ENCODE peak calls at places on chromosomes 11 and 22, in eight cellular contexts. One of them, this sample, is unnamed.

GRCh38 chr22:33756508-33756949 is 163.7 kb downstream of the LARGE1 start:
- DNase-seq in CD4-positive, alpha-beta memory T cell: no peak
- DNase-seq in neural progenitor cell: peak; percentile 77
- DNase-seq in spleen: no peak
- DNase-seq in upper lobe of right lung: no peak
- DNase-seq in MM.1S: no peak
- DNase-seq in naive thymus-derived CD4-positive, alpha-beta T cell: no peak
- DNase-seq in lower lobe of right lung: no peak
- DNase-seq in this sample: no peak

GRCh38 chr22:35477911-35478582 is 62.6 kb upstream of the RASD2 start:
- DNase-seq in CD4-positive, alpha-beta memory T cell: no peak
- DNase-seq in neural progenitor cell: no peak
- DNase-seq in spleen: no peak
- DNase-seq in upper lobe of right lung: no peak
- DNase-seq in MM.1S: no peak
- DNase-seq in naive thymus-derived CD4-positive, alpha-beta T cell: no peak
- DNase-seq in lower lobe of right lung: no peak
- DNase-seq in this sample: no peak

GRCh38 chr11:27239305-27239942 is 123.6 kb downstream of the CCDC34 start:
- DNase-seq in CD4-positive, alpha-beta memory T cell: no peak
- DNase-seq in neural progenitor cell: no peak
- DNase-seq in spleen: no peak
- DNase-seq in upper lobe of right lung: no peak
- DNase-seq in MM.1S: no peak
- DNase-seq in naive thymus-derived CD4-positive, alpha-beta T cell: no peak
- DNase-seq in lower lobe of right lung: no peak
- DNase-seq in this sample: no peak

GRCh38 chr11:86594746-86595145 is 77.7 kb downstream of the ME3 start:
- DNase-seq in CD4-positive, alpha-beta memory T cell: no peak
- DNase-seq in neural progenitor cell: peak; percentile 42
- DNase-seq in spleen: no peak
- DNase-seq in upper lobe of right lung: no peak
- DNase-seq in MM.1S: peak; percentile 33
- DNase-seq in naive thymus-derived CD4-positive, alpha-beta T cell: no peak
- DNase-seq in lower lobe of right lung: no peak
- DNase-seq in this sample: no peak

GRCh38 chr11:129386795-129387390 is 11.2 kb downstream of the BARX2 start:
- DNase-seq in CD4-positive, alpha-beta memory T cell: no peak
- DNase-seq in neural progenitor cell: no peak
- DNase-seq in spleen: no peak
- DNase-seq in upper lobe of right lung: no peak
- DNase-seq in MM.1S: no peak
- DNase-seq in naive thymus-derived CD4-positive, alpha-beta T cell: no peak
- DNase-seq in lower lobe of right lung: no peak
- DNase-seq in this sample: no peak

GRCh38 chr11:61870429-61871039 is 20.8 kb downstream of the FADS3 start:
- DNase-seq in CD4-positive, alpha-beta memory T cell: no peak
- DNase-seq in neural progenitor cell: no peak
- DNase-seq in spleen: no peak
- DNase-seq in upper lobe of right lung: no peak
- DNase-seq in MM.1S: no peak
- DNase-seq in naive thymus-derived CD4-positive, alpha-beta T cell: no peak
- DNase-seq in lower lobe of right lung: no peak
- DNase-seq in this sample: no peak

GRCh38 chr22:48372395-48372794 is 1455.3 kb downstream of the BRD1 start:
- DNase-seq in CD4-positive, alpha-beta memory T cell: no peak
- DNase-seq in neural progenitor cell: no peak
- DNase-seq in spleen: peak; percentile 51
- DNase-seq in upper lobe of right lung: no peak
- DNase-seq in MM.1S: no peak
- DNase-seq in naive thymus-derived CD4-positive, alpha-beta T cell: no peak
- DNase-seq in lower lobe of right lung: no peak
- DNase-seq in this sample: no peak

GRCh38 chr22:20238567-20239062 is 29.5 kb downstream of the RTN4R start:
- DNase-seq in CD4-positive, alpha-beta memory T cell: peak; percentile 40
- DNase-seq in neural progenitor cell: peak; percentile 85
- DNase-seq in spleen: peak; percentile 89
- DNase-seq in upper lobe of right lung: peak; percentile 84
- DNase-seq in MM.1S: peak; percentile 36
- DNase-seq in naive thymus-derived CD4-positive, alpha-beta T cell: no peak
- DNase-seq in lower lobe of right lung: peak; percentile 76
- DNase-seq in this sample: peak; percentile 75

GRCh38 chr22:41916745-41917358 is 2.0 kb upstream of the SHISA8 start:
- DNase-seq in CD4-positive, alpha-beta memory T cell: no peak
- DNase-seq in neural progenitor cell: no peak
- DNase-seq in spleen: peak; percentile 68
- DNase-seq in upper lobe of right lung: no peak
- DNase-seq in MM.1S: no peak
- DNase-seq in naive thymus-derived CD4-positive, alpha-beta T cell: no peak
- DNase-seq in lower lobe of right lung: no peak
- DNase-seq in this sample: no peak

GRCh38 chr11:111344032-111344431 is 35.0 kb downstream of the POU2AF1 start:
- DNase-seq in CD4-positive, alpha-beta memory T cell: no peak
- DNase-seq in neural progenitor cell: no peak
- DNase-seq in spleen: no peak
- DNase-seq in upper lobe of right lung: no peak
- DNase-seq in MM.1S: no peak
- DNase-seq in naive thymus-derived CD4-positive, alpha-beta T cell: no peak
- DNase-seq in lower lobe of right lung: peak; percentile 56
- DNase-seq in this sample: no peak

GRCh38 chr11:70568504-70569172 is 170.3 kb downstream of the CTTN start:
- DNase-seq in CD4-positive, alpha-beta memory T cell: no peak
- DNase-seq in neural progenitor cell: peak; percentile 71
- DNase-seq in spleen: peak; percentile 71
- DNase-seq in upper lobe of right lung: peak; percentile 67
- DNase-seq in MM.1S: no peak
- DNase-seq in naive thymus-derived CD4-positive, alpha-beta T cell: no peak
- DNase-seq in lower lobe of right lung: peak; percentile 57
- DNase-seq in this sample: peak; percentile 40

GRCh38 chr11:86987687-86988086 is 32.5 kb upstream of the FZD4 start:
- DNase-seq in CD4-positive, alpha-beta memory T cell: no peak
- DNase-seq in neural progenitor cell: no peak
- DNase-seq in spleen: no peak
- DNase-seq in upper lobe of right lung: no peak
- DNase-seq in MM.1S: no peak
- DNase-seq in naive thymus-derived CD4-positive, alpha-beta T cell: no peak
- DNase-seq in lower lobe of right lung: no peak
- DNase-seq in this sample: no peak

GRCh38 chr22:25492950-25493790 is 71.3 kb upstream of the GRK3 start:
- DNase-seq in CD4-positive, alpha-beta memory T cell: no peak
- DNase-seq in neural progenitor cell: no peak
- DNase-seq in spleen: no peak
- DNase-seq in upper lobe of right lung: no peak
- DNase-seq in MM.1S: no peak
- DNase-seq in naive thymus-derived CD4-positive, alpha-beta T cell: no peak
- DNase-seq in lower lobe of right lung: no peak
- DNase-seq in this sample: no peak

GRCh38 chr11:36540998-36541397 is 26.8 kb upstream of the RAG1 start:
- DNase-seq in CD4-positive, alpha-beta memory T cell: no peak
- DNase-seq in neural progenitor cell: peak; percentile 61
- DNase-seq in spleen: no peak
- DNase-seq in upper lobe of right lung: no peak
- DNase-seq in MM.1S: peak; percentile 78
- DNase-seq in naive thymus-derived CD4-positive, alpha-beta T cell: no peak
- DNase-seq in lower lobe of right lung: no peak
- DNase-seq in this sample: peak; percentile 45

GRCh38 chr11:60847906-60848305 is 6.0 kb downstream of the CCDC86 start:
- DNase-seq in CD4-positive, alpha-beta memory T cell: no peak
- DNase-seq in neural progenitor cell: no peak
- DNase-seq in spleen: no peak
- DNase-seq in upper lobe of right lung: no peak
- DNase-seq in MM.1S: no peak
- DNase-seq in naive thymus-derived CD4-positive, alpha-beta T cell: no peak
- DNase-seq in lower lobe of right lung: no peak
- DNase-seq in this sample: no peak

GRCh38 chr11:110027627-110028371 is 65.4 kb upstream of the ZC3H12C start:
- DNase-seq in CD4-positive, alpha-beta memory T cell: no peak
- DNase-seq in neural progenitor cell: no peak
- DNase-seq in spleen: no peak
- DNase-seq in upper lobe of right lung: no peak
- DNase-seq in MM.1S: no peak
- DNase-seq in naive thymus-derived CD4-positive, alpha-beta T cell: no peak
- DNase-seq in lower lobe of right lung: no peak
- DNase-seq in this sample: no peak

GRCh38 chr11:110019659-110020058 is 73.5 kb upstream of the ZC3H12C start:
- DNase-seq in CD4-positive, alpha-beta memory T cell: no peak
- DNase-seq in neural progenitor cell: no peak
- DNase-seq in spleen: no peak
- DNase-seq in upper lobe of right lung: no peak
- DNase-seq in MM.1S: no peak
- DNase-seq in naive thymus-derived CD4-positive, alpha-beta T cell: no peak
- DNase-seq in lower lobe of right lung: no peak
- DNase-seq in this sample: no peak

GRCh38 chr11:110023711-110024110 is 69.5 kb upstream of the ZC3H12C start:
- DNase-seq in CD4-positive, alpha-beta memory T cell: no peak
- DNase-seq in neural progenitor cell: no peak
- DNase-seq in spleen: no peak
- DNase-seq in upper lobe of right lung: no peak
- DNase-seq in MM.1S: no peak
- DNase-seq in naive thymus-derived CD4-positive, alpha-beta T cell: no peak
- DNase-seq in lower lobe of right lung: no peak
- DNase-seq in this sample: no peak

GRCh38 chr11:110026823-110027626 is 66.2 kb upstream of the ZC3H12C start:
- DNase-seq in CD4-positive, alpha-beta memory T cell: no peak
- DNase-seq in neural progenitor cell: no peak
- DNase-seq in spleen: no peak
- DNase-seq in upper lobe of right lung: no peak
- DNase-seq in MM.1S: no peak
- DNase-seq in naive thymus-derived CD4-positive, alpha-beta T cell: no peak
- DNase-seq in lower lobe of right lung: no peak
- DNase-seq in this sample: no peak

DNA sequence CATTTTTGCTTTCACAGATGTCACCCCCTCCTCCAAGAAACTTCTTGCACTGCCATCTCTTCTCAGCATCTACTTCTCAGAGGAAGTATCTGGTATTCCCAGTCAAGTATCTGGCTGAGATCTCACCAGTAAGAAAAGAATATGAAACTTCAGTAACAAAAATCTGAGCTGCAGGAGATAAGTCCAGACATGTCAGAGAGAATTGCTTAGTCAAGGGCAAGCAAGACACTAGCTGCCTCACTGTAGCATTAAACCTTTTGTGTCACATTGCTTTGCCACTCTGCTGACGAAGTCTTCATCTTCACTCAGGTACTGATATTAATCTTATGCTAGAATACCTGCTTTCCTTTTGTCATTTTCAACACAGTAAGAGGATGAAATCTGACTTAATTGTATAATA is 70.6 kb upstream of the ZC3H12C start:
- DNase-seq in CD4-positive, alpha-beta memory T cell: no peak
- DNase-seq in neural progenitor cell: no peak
- DNase-seq in spleen: no peak
- DNase-seq in upper lobe of right lung: no peak
- DNase-seq in MM.1S: no peak
- DNase-seq in naive thymus-derived CD4-positive, alpha-beta T cell: no peak
- DNase-seq in lower lobe of right lung: no peak
- DNase-seq in this sample: no peak
- H3K27ac ChIP-seq in CD4-positive, alpha-beta memory T cell: no peak overlapping the region
- H3K27ac ChIP-seq in neural progenitor cell: no peak overlapping the region
- H3K27ac ChIP-seq in spleen: no peak overlapping the region
- H3K27ac ChIP-seq in upper lobe of right lung: no peak overlapping the region
- H3K27ac ChIP-seq in MM.1S: no peak overlapping the region
- H3K27ac ChIP-seq in naive thymus-derived CD4-positive, alpha-beta T cell: no peak overlapping the region
- H3K27ac ChIP-seq in lower lobe of right lung: no peak overlapping the region
- H3K27ac ChIP-seq in this sample: no peak overlapping the region

GRCh38 chr22:27204817-27205216 is 547.4 kb downstream of the MIAT start:
- DNase-seq in CD4-positive, alpha-beta memory T cell: no peak
- DNase-seq in neural progenitor cell: no peak
- DNase-seq in spleen: no peak
- DNase-seq in upper lobe of right lung: no peak
- DNase-seq in MM.1S: no peak
- DNase-seq in naive thymus-derived CD4-positive, alpha-beta T cell: no peak
- DNase-seq in lower lobe of right lung: no peak
- DNase-seq in this sample: no peak
- H3K4me3 ChIP-seq in CD4-positive, alpha-beta memory T cell: no peak overlapping the region
- H3K4me3 ChIP-seq in neural progenitor cell: no peak overlapping the region
- H3K4me3 ChIP-seq in spleen: no peak overlapping the region
- H3K4me3 ChIP-seq in upper lobe of right lung: no peak overlapping the region
- H3K4me3 ChIP-seq in MM.1S: no peak overlapping the region
- H3K4me3 ChIP-seq in naive thymus-derived CD4-positive, alpha-beta T cell: no peak overlapping the region
- H3K4me3 ChIP-seq in lower lobe of right lung: no peak overlapping the region
- H3K4me3 ChIP-seq in this sample: no peak overlapping the region

DNA sequence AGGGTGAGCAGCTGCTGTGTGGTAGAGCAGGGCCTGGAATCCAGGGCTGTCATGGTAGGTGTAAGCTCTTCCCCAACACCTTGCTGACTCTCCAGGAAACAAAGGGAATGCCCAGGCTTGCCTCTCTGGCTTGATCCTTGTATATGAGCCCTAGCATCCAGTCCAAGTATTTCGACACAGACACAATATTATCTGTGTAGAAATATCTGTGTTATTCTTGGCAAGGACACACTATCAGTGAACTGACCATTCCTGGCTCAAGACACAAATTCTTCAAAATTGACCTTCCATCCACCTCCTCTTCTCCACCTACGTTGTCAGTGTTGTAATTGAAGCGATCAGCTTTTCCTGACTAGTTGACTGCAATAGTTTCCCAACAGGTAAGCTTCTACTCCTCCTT is 312.0 kb upstream of the NARS2 start:
- DNase-seq in CD4-positive, alpha-beta memory T cell: no peak
- DNase-seq in neural progenitor cell: no peak
- DNase-seq in spleen: no peak
- DNase-seq in upper lobe of right lung: no peak
- DNase-seq in MM.1S: no peak
- DNase-seq in naive thymus-derived CD4-positive, alpha-beta T cell: no peak
- DNase-seq in lower lobe of right lung: no peak
- DNase-seq in this sample: no peak
- H3K27ac ChIP-seq in CD4-positive, alpha-beta memory T cell: no peak overlapping the region
- H3K27ac ChIP-seq in neural progenitor cell: no peak overlapping the region
- H3K27ac ChIP-seq in spleen: no peak overlapping the region
- H3K27ac ChIP-seq in upper lobe of right lung: no peak overlapping the region
- H3K27ac ChIP-seq in MM.1S: no peak overlapping the region
- H3K27ac ChIP-seq in naive thymus-derived CD4-positive, alpha-beta T cell: no peak overlapping the region
- H3K27ac ChIP-seq in lower lobe of right lung: no peak overlapping the region
- H3K27ac ChIP-seq in this sample: no peak overlapping the region

GRCh38 chr11:121722431-121723256 is 269.9 kb upstream of the SORL1-AS1 start:
- DNase-seq in CD4-positive, alpha-beta memory T cell: no peak
- DNase-seq in neural progenitor cell: peak; percentile 82
- DNase-seq in spleen: no peak
- DNase-seq in upper lobe of right lung: peak; percentile 70
- DNase-seq in MM.1S: no peak
- DNase-seq in naive thymus-derived CD4-positive, alpha-beta T cell: no peak
- DNase-seq in lower lobe of right lung: peak; percentile 52
- DNase-seq in this sample: no peak

GRCh38 chr11:121721448-121721847 is 268.7 kb upstream of the SORL1-AS1 start:
- DNase-seq in CD4-positive, alpha-beta memory T cell: no peak
- DNase-seq in neural progenitor cell: no peak
- DNase-seq in spleen: no peak
- DNase-seq in upper lobe of right lung: no peak
- DNase-seq in MM.1S: no peak
- DNase-seq in naive thymus-derived CD4-positive, alpha-beta T cell: no peak
- DNase-seq in lower lobe of right lung: no peak
- DNase-seq in this sample: no peak

GRCh38 chr11:121721961-121722360 is 269.2 kb upstream of the SORL1-AS1 start:
- DNase-seq in CD4-positive, alpha-beta memory T cell: no peak
- DNase-seq in neural progenitor cell: no peak
- DNase-seq in spleen: no peak
- DNase-seq in upper lobe of right lung: no peak
- DNase-seq in MM.1S: no peak
- DNase-seq in naive thymus-derived CD4-positive, alpha-beta T cell: no peak
- DNase-seq in lower lobe of right lung: no peak
- DNase-seq in this sample: no peak

GRCh38 chr11:121727942-121728341 is 275.2 kb upstream of the SORL1-AS1 start:
- DNase-seq in CD4-positive, alpha-beta memory T cell: no peak
- DNase-seq in neural progenitor cell: no peak
- DNase-seq in spleen: no peak
- DNase-seq in upper lobe of right lung: no peak
- DNase-seq in MM.1S: no peak
- DNase-seq in naive thymus-derived CD4-positive, alpha-beta T cell: no peak
- DNase-seq in lower lobe of right lung: no peak
- DNase-seq in this sample: no peak

GRCh38 chr11:121723261-121723741 is 270.5 kb upstream of the SORL1-AS1 start:
- DNase-seq in CD4-positive, alpha-beta memory T cell: no peak
- DNase-seq in neural progenitor cell: peak; percentile 37
- DNase-seq in spleen: no peak
- DNase-seq in upper lobe of right lung: no peak
- DNase-seq in MM.1S: no peak
- DNase-seq in naive thymus-derived CD4-positive, alpha-beta T cell: no peak
- DNase-seq in lower lobe of right lung: no peak
- DNase-seq in this sample: no peak
- H3K4me3 ChIP-seq in CD4-positive, alpha-beta memory T cell: no peak overlapping the region
- H3K4me3 ChIP-seq in neural progenitor cell: peak overlapping the region; percentile 38
- H3K4me3 ChIP-seq in spleen: no peak overlapping the region
- H3K4me3 ChIP-seq in upper lobe of right lung: peak overlapping the region; percentile 38
- H3K4me3 ChIP-seq in MM.1S: no peak overlapping the region
- H3K4me3 ChIP-seq in naive thymus-derived CD4-positive, alpha-beta T cell: no peak overlapping the region
- H3K4me3 ChIP-seq in lower lobe of right lung: peak overlapping the region; percentile 40
- H3K4me3 ChIP-seq in this sample: no peak overlapping the region